ENCODE peak calls at places on chromosomes 13 and 19, in four cellular contexts. E, Q, X and R are unnamed samples.

GRCh38 chr13:38954844-38955243 is 35.8 kb downstream of the STOML3 start:
- DNase-seq in E (no peak), Q (peak), X (no peak), R (no peak)

GRCh38 chr19:14082675-14082960 is 3.0 kb downstream of the C19orf67 start:
- DNase-seq in E (no peak), Q (no peak), X (no peak), R (no peak)

GRCh38 chr19:13078897-13079541 is 23.6 kb downstream of the LYL1 start:
- DNase-seq in E (no peak), Q (no peak), X (no peak), R (no peak)

GRCh38 chr13:63249411-63249810 is 1833.8 kb upstream of the PCDH20 start:
- DNase-seq in E (no peak), Q (no peak), X (no peak), R (no peak)

GRCh38 chr13:36533806-36534205 is 101.5 kb downstream of the CCNA1 start:
- DNase-seq in E (no peak), Q (no peak), X (no peak), R (no peak)

GRCh38 chr13:94825507-94825906 is 113.2 kb upstream of the SOX21 start:
- DNase-seq in E (no peak), Q (no peak), X (no peak), R (peak)

GRCh38 chr19:20334760-20335159 is 167.7 kb downstream of the ZNF486 start:
- DNase-seq in E (no peak), Q (no peak), X (no peak), R (no peak)

GRCh38 chr13:40187836-40188591 is 478.4 kb downstream of the FOXO1 start:
- DNase-seq in E (peak), Q (no peak), X (peak), R (no peak)

GRCh38 chr13:24865158-24865557 is 101.2 kb downstream of the RNF17 start:
- DNase-seq in E (no peak), Q (peak), X (no peak), R (peak)

GRCh38 chr19:27736225-27736624 is 1476.7 kb downstream of the UQCRFS1 start:
- DNase-seq in E (no peak), Q (no peak), X (no peak), R (no peak)

GRCh38 chr13:36251528-36251927 is 37.2 kb upstream of the SOHLH2 start:
- DNase-seq in E (no peak), Q (peak), X (no peak), R (peak)

GRCh38 chr13:60146491-60146890 is 17.2 kb downstream of the DIAPH3 start:
- DNase-seq in E (no peak), Q (no peak), X (no peak), R (peak)